ENCODE peak calls at places on chromosomes 2 and 18, in five cellular contexts. W is spleen, S is brain microvascular endothelial cell, Z is right atrium auricular region, G is OCI-LY7. B is an unnamed sample.

GRCh38 chr2:205034034-205034433 is 488.8 kb downstream of the PARD3B start:
- DNase-seq in Z (no peak), S (no peak), W (no peak), G (no peak), B (no peak)

GRCh38 chr2:43689999-43690398 is 13.8 kb upstream of the C1GALT1C1L start:
- DNase-seq in S (no peak), W (no peak), Z (no peak), G (no peak), B (no peak)

GRCh38 chr2:235665656-235666239 is 171.9 kb downstream of the AGAP1 start:
- DNase-seq in S (no peak), Z (no peak), W (no peak), G (no peak), B (no peak)

GRCh38 chr2:197008229-197008628 is 81.7 kb upstream of the PGAP1 start:
- DNase-seq in S (peak), G (no peak), W (no peak), Z (no peak), B (no peak)

GRCh38 chr18:21110667-21111350 is 804 bp downstream of the ROCK1 start:
- DNase-seq in G (peak), W (peak), S (peak), Z (no peak), B (no peak)

GRCh38 chr2:54640834-54641540 is 82.5 kb upstream of the EML6 start:
- DNase-seq in G (no peak), S (no peak), W (no peak), Z (no peak), B (no peak)

GRCh38 chr2:11798946-11799495 is 52.6 kb downstream of the LPIN1 start:
- DNase-seq in G (no peak), S (no peak), Z (no peak), W (no peak), B (no peak)

GRCh38 chr2:225764346-225764745 is 364.8 kb downstream of the NYAP2 start:
- DNase-seq in Z (no peak), W (no peak), G (no peak), S (no peak), B (no peak)

GRCh38 chr2:26409785-26410184 is 8.1 kb downstream of the DRC1 start:
- DNase-seq in S (no peak), W (no peak), G (no peak), Z (no peak), B (no peak)

GRCh38 chr2:232549655-232550350 is 554 bp downstream of the TIGD1 start:
- DNase-seq in S (no peak), G (no peak), Z (no peak), W (no peak), B (no peak)

GRCh38 chr18:80143876-80144275 is 34.8 kb downstream of the ADNP2 start:
- DNase-seq in W (no peak), Z (no peak), S (peak), G (no peak), B (no peak)

GRCh38 chr2:126657636-126658315 is 1.8 kb downstream of the GYPC start:
- DNase-seq in G (peak), Z (peak), W (peak), S (peak), B (no peak)

GRCh38 chr2:121356058-121356640 is 71.1 kb upstream of the TFCP2L1 start:
- DNase-seq in G (peak), Z (no peak), S (peak), W (no peak), B (no peak)

GRCh38 chr2:102301867-102302362 is 9.4 kb upstream of the IL1RL1 start:
- DNase-seq in W (no peak), S (no peak), G (peak), Z (no peak), B (no peak)

GRCh38 chr2:103232882-103233281 is 471.1 kb downstream of the TMEM182 start:
- DNase-seq in W (no peak), S (no peak), G (no peak), Z (no peak), B (no peak)

GRCh38 chr2:185145316-185146121 is 547.2 kb downstream of the ZNF804A start:
- DNase-seq in G (no peak), W (no peak), S (no peak), Z (no peak), B (no peak)

GRCh38 chr2:44560961-44561360 is 199.2 kb downstream of the CAMKMT start:
- DNase-seq in G (no peak), S (no peak), Z (no peak), W (no peak), B (no peak)

GRCh38 chr2:229314117-229314516 is 43.0 kb upstream of the PID1 start:
- DNase-seq in G (no peak), Z (no peak), S (no peak), W (no peak), B (no peak)

GRCh38 chr2:142153601-142154000 is 22.8 kb upstream of the LRP1B start:
- DNase-seq in S (no peak), W (no peak), G (no peak), Z (no peak), B (no peak)

GRCh38 chr2:106642679-106643078 is 155.5 kb downstream of the CD8B2 start:
- DNase-seq in Z (no peak), W (no peak), G (no peak), S (no peak), B (no peak)

GRCh38 chr2:106638609-106639008 is 151.4 kb downstream of the CD8B2 start:
- DNase-seq in W (no peak), S (no peak), G (no peak), Z (no peak), B (no peak)

GRCh38 chr2:106638043-106638442 is 150.9 kb downstream of the CD8B2 start:
- DNase-seq in Z (no peak), S (no peak), W (no peak), G (peak), B (no peak)
- TF ChIP-seq CTCF in Z (peak), S (peak), W (no peak), G (peak), B (peak)

DNA sequence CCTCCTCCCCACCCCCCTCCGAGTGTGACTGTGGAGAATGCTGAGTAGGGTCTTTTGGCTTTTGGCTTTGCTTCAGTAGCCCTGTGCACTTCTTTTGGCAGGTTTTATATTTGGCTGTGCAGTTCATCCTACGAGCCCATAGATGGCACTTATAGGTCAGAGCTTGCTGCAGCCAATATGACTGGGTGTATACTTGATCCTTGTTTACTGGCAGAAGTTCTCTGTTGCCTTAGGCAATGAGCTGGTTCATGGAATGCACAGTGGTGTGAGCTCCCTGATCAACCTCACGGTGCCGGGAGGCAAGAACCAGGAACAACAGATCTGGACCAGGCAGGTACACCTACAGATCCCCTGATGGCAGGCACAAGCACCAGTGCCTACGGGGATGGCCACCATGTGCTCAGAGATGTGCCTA is 190.2 kb downstream of the KIAA1328 start:
- DNase-seq in G (no peak), S (peak), W (no peak), Z (no peak), B (no peak)
- TF ChIP-seq CTCF in G (peak), S (peak), W (no peak), Z (no peak), B (peak)

GRCh38 chr2:227325056-227325823 is at the start of gene MFF:
- DNase-seq in G (peak), Z (peak), S (peak), W (peak), B (peak)
- TF ChIP-seq CTCF in G (peak), Z (peak), S (peak), W (peak), B (peak)

GRCh38 chr2:136024185-136024584 is 38.8 kb upstream of the DARS1 start:
- DNase-seq in G (no peak), W (no peak), Z (no peak), S (no peak), B (no peak)
- TF ChIP-seq CTCF in G (peak), W (no peak), Z (no peak), S (no peak), B (no peak)

GRCh38 chr2:110876167-110876999 is 144.0 kb downstream of the ACOXL start:
- DNase-seq in S (no peak), W (no peak), G (peak), Z (no peak), B (no peak)
- TF ChIP-seq CTCF in S (no peak), W (no peak), G (peak), Z (no peak), B (peak)

DNA sequence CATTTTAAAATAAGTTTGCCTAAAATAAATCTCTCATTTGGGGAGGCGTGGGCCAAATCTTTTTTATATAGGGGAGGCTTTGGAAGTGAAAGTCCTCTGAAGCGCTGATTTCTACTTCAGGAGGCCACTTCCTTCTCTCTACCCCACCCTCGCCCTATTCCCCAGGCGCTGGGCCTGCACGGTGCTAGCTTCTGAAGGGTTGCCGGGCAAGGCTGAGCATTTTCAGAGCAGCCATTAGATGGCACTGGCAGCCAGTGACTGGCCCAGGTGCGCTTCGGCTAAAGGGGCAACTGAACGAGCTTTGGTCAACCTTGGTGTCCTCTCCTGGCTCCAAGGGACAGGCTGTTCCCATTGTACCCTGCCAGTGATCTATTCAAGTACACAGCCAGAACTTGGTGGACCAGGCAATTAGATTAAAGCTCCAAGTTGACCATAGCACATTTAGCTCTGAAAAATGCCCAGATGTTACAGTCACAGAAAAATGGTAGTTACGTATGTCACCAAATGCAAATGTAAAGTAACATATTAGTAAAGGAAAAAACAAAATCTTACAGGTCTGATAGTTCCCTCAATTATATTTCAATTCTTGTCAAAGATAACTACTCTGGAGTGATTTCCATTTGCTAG is 2.3 kb downstream of the POMC start:
- DNase-seq in G (peak), S (no peak), W (peak), Z (no peak), B (no peak)
- TF ChIP-seq CTCF in G (peak), S (peak), W (peak), Z (peak), B (peak)

B was measured in chondrocyte.